ENCODE peak calls at places on chromosomes 7 and 10, in ten cellular contexts. N is GM12891, L is GM12878, H is H1, A is Panc1, T is sigmoid colon, P is spleen, W is transverse colon, V is HL-60, M is SK-N-SH. O is an unnamed sample.

GRCh38 chr7:38660427-38661099 is 29.4 kb upstream of the AMPH start:
- DNase-seq in H (no peak), L (no peak), V (peak; percentile 55), M (peak; percentile 61), A (peak; percentile 35), T (no peak), W (peak; percentile 18), N (peak; percentile 14), P (peak; percentile 81), O (no peak)

GRCh38 chr10:110398419-110399162 is 93.9 kb upstream of the SMNDC1 start:
- DNase-seq in M (no peak), V (no peak), N (no peak), P (no peak), T (no peak), A (peak; percentile 99), W (peak; percentile 84), H (no peak), L (no peak), O (no peak)

GRCh38 chr7:75611557-75612178 is 119.5 kb downstream of the SPDYE5 start:
- DNase-seq in T (peak; percentile 84), V (no peak), M (no peak), A (no peak), N (no peak), L (no peak), W (peak; percentile 16), P (peak; percentile 92), H (peak; percentile 68), O (peak; percentile 84)

GRCh38 chr7:43083091-43083490 is 29.4 kb upstream of the HECW1 start:
- DNase-seq in V (no peak), A (no peak), M (no peak), H (no peak), L (no peak), N (no peak), P (no peak), T (no peak), W (no peak), O (no peak)

GRCh38 chr7:142795339-142795863 is 24.6 kb downstream of the PRSS2 start:
- DNase-seq in M (no peak), L (no peak), T (no peak), P (peak; percentile 91), A (no peak), V (no peak), N (no peak), H (peak; percentile 65), W (peak; percentile 27), O (no peak)

GRCh38 chr7:122219253-122219865 is 75.3 kb upstream of the AASS start:
- DNase-seq in A (peak; percentile 27), T (no peak), W (no peak), V (no peak), N (no peak), H (no peak), L (no peak), P (no peak), M (peak; percentile 10), O (no peak)

GRCh38 chr7:37212051-37212450 is 236.6 kb downstream of the ELMO1 start:
- DNase-seq in N (no peak), H (no peak), W (no peak), L (peak; percentile 9), M (no peak), A (no peak), V (no peak), P (no peak), T (no peak), O (no peak)

GRCh38 chr7:28343462-28343861 is 68.9 kb upstream of the CREB5 start:
- DNase-seq in L (no peak), T (no peak), M (no peak), V (no peak), W (no peak), N (no peak), H (no peak), A (no peak), P (no peak), O (no peak)

GRCh38 chr10:121240011-121240410 is 358.2 kb downstream of the FGFR2 start:
- DNase-seq in V (no peak), P (no peak), A (no peak), M (no peak), N (no peak), T (no peak), L (no peak), H (no peak), W (peak; percentile 82), O (peak; percentile 31)

GRCh38 chr7:35015346-35015859 is 21.9 kb downstream of the DPY19L1 start:
- DNase-seq in P (no peak), N (no peak), W (no peak), H (no peak), V (no peak), M (no peak), L (no peak), A (no peak), T (no peak), O (no peak)

GRCh38 chr10:29140991-29141390 is 147.9 kb upstream of the LYZL1 start:
- DNase-seq in P (no peak), L (no peak), A (no peak), M (no peak), T (no peak), H (no peak), N (no peak), W (no peak), V (no peak), O (no peak)

GRCh38 chr10:76492026-76492425 is 1060.6 kb downstream of the LRMDA start:
- DNase-seq in M (no peak), P (no peak), W (no peak), T (no peak), L (no peak), H (no peak), A (no peak), V (no peak), N (no peak), O (no peak)

GRCh38 chr10:78747366-78747955 is 321.3 kb upstream of the ZMIZ1 start:
- DNase-seq in T (no peak), H (no peak), A (no peak), L (no peak), P (no peak), V (no peak), N (no peak), M (no peak), W (no peak), O (no peak)
- TF ChIP-seq POLR2AphosphoS5 in T (no peak), H (no peak), A (no peak), L (no peak), P (no peak), V (no peak), N (no peak), M (no peak), W (no peak), O (no peak)

DNA sequence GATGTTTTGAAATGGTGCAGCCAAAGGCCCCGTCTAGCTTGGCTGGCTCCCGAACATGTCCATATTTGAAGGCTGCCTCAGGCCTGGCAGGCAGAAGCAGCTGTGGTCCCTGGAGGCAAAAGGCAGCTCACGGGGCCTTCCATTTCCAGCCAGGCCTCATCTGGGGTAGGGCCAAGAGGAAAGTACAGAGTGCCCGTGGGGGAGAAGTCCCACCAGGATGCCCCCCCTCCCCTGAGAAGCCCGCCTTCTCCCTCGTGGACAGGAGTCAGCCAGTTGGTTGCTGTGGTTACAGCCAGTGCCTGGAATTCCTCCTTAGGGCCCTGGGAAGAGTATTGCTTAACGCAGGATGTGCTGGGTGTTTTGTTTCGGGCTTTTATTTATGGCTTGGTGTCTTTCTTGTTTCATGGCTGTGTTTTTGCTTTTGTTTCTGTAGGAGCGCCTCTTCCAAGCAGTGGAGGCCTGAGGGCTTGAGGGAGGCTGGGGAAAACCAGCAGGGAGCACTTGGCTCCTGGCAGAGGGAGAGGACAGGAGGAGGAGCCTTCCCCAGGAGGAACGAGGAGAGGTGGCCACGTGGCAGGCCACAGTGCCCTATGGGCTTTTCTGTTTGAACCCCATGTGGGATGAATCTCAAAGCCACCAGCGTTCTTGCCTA is 45.4 kb downstream of the CHST3 start:
- DNase-seq in P (peak; percentile 82), V (no peak), N (no peak), W (peak; percentile 81), H (no peak), L (no peak), T (peak; percentile 100), M (peak; percentile 84), A (no peak), O (no peak)
- TF ChIP-seq POLR2AphosphoS5 in P (peak; percentile 44), V (no peak), N (no peak), W (peak; percentile 64), H (no peak), L (no peak), T (peak; percentile 81), M (no peak), A (no peak), O (peak; percentile 83)

DNA sequence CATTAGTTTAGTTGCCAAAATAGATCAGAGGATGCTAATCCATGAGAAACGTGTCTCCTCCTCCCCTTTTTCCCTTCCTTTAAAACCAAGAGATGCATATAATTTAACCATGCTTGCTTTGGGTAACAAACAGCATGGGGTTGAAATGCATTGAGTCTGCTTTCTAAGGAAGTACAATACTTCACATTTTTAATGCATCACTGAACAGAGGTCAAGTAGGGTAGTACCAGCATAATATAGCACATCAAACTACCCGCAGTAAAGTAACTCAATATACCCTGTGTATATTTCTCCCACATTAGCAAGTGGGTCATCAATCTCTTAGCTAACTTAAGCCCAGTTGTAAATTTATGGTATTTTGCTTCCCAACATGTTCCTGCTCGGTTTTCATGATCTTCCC is 239.3 kb upstream of the SEMA3C start:
- DNase-seq in A (no peak), M (no peak), W (no peak), T (no peak), H (no peak), N (no peak), L (no peak), V (no peak), P (no peak), O (no peak)
- TF ChIP-seq POLR2AphosphoS5 in A (no peak), M (no peak), W (no peak), T (no peak), H (no peak), N (no peak), L (no peak), V (no peak), P (no peak), O (no peak)

GRCh38 chr10:50309342-50309741 is 58.0 kb upstream of the ASAH2 start:
- DNase-seq in A (no peak), W (no peak), L (no peak), M (no peak), N (no peak), V (no peak), T (no peak), P (no peak), H (no peak), O (no peak)
- TF ChIP-seq POLR2AphosphoS5 in A (no peak), W (no peak), L (no peak), M (no peak), N (no peak), V (no peak), T (no peak), P (no peak), H (no peak), O (no peak)

GRCh38 chr7:87016606-87017005 is 42.8 kb downstream of the ELAPOR2 start:
- DNase-seq in L (no peak), A (no peak), H (no peak), M (no peak), W (no peak), P (no peak), V (no peak), T (no peak), N (no peak), O (no peak)
- TF ChIP-seq POLR2AphosphoS5 in L (no peak), A (no peak), H (no peak), M (no peak), W (no peak), P (no peak), V (no peak), T (no peak), N (no peak), O (no peak)